ENCODE peak calls at places on chromosomes 13 and 19, in six cellular contexts. One of them, this sample, is unnamed.

GRCh38 chr19:4108767-4109625 is 14.9 kb downstream of the MAP2K2 start:
- DNase-seq in activated CD8-positive, alpha-beta memory T cell treated with anti-CD3 and anti-CD28 coated beads for 1 hour: peak
- DNase-seq in GM12865: peak
- DNase-seq in AML-193: peak
- DNase-seq in stimulated activated CD8-positive, alpha-beta memory T cell treated with anti-CD3 and anti-CD28 coated beads, Interleukin-7, amount 100 ng/mL, for 4 hours: peak
- DNase-seq in T-helper 9 cell: peak
- DNase-seq in this sample: no peak

GRCh38 chr13:76967031-76967430 is 18.7 kb downstream of the ACOD1 start:
- DNase-seq in activated CD8-positive, alpha-beta memory T cell treated with anti-CD3 and anti-CD28 coated beads for 1 hour: no peak
- DNase-seq in GM12865: no peak
- DNase-seq in AML-193: no peak
- DNase-seq in stimulated activated CD8-positive, alpha-beta memory T cell treated with anti-CD3 and anti-CD28 coated beads, Interleukin-7, amount 100 ng/mL, for 4 hours: no peak
- DNase-seq in T-helper 9 cell: no peak
- DNase-seq in this sample: no peak

GRCh38 chr19:8484331-8484894 is 18.0 kb downstream of the PRAM1 start:
- DNase-seq in activated CD8-positive, alpha-beta memory T cell treated with anti-CD3 and anti-CD28 coated beads for 1 hour: no peak
- DNase-seq in GM12865: no peak
- DNase-seq in AML-193: no peak
- DNase-seq in stimulated activated CD8-positive, alpha-beta memory T cell treated with anti-CD3 and anti-CD28 coated beads, Interleukin-7, amount 100 ng/mL, for 4 hours: no peak
- DNase-seq in T-helper 9 cell: no peak
- DNase-seq in this sample: no peak

GRCh38 chr13:97122381-97122996 is 99.6 kb upstream of the MBNL2 start:
- DNase-seq in activated CD8-positive, alpha-beta memory T cell treated with anti-CD3 and anti-CD28 coated beads for 1 hour: no peak
- DNase-seq in GM12865: no peak
- DNase-seq in AML-193: no peak
- DNase-seq in stimulated activated CD8-positive, alpha-beta memory T cell treated with anti-CD3 and anti-CD28 coated beads, Interleukin-7, amount 100 ng/mL, for 4 hours: no peak
- DNase-seq in T-helper 9 cell: no peak
- DNase-seq in this sample: no peak

GRCh38 chr13:99811067-99811715 is 160.4 kb downstream of the ZIC5 start:
- DNase-seq in activated CD8-positive, alpha-beta memory T cell treated with anti-CD3 and anti-CD28 coated beads for 1 hour: no peak
- DNase-seq in GM12865: no peak
- DNase-seq in AML-193: no peak
- DNase-seq in stimulated activated CD8-positive, alpha-beta memory T cell treated with anti-CD3 and anti-CD28 coated beads, Interleukin-7, amount 100 ng/mL, for 4 hours: no peak
- DNase-seq in T-helper 9 cell: no peak
- DNase-seq in this sample: no peak

GRCh38 chr19:30167976-30168635 is 204.1 kb upstream of the ZNF536 start:
- DNase-seq in activated CD8-positive, alpha-beta memory T cell treated with anti-CD3 and anti-CD28 coated beads for 1 hour: no peak
- DNase-seq in GM12865: no peak
- DNase-seq in AML-193: no peak
- DNase-seq in stimulated activated CD8-positive, alpha-beta memory T cell treated with anti-CD3 and anti-CD28 coated beads, Interleukin-7, amount 100 ng/mL, for 4 hours: no peak
- DNase-seq in T-helper 9 cell: no peak
- DNase-seq in this sample: no peak

GRCh38 chr13:42654760-42655159 is 80.8 kb downstream of the TNFSF11 start:
- DNase-seq in activated CD8-positive, alpha-beta memory T cell treated with anti-CD3 and anti-CD28 coated beads for 1 hour: no peak
- DNase-seq in GM12865: no peak
- DNase-seq in AML-193: no peak
- DNase-seq in stimulated activated CD8-positive, alpha-beta memory T cell treated with anti-CD3 and anti-CD28 coated beads, Interleukin-7, amount 100 ng/mL, for 4 hours: no peak
- DNase-seq in T-helper 9 cell: no peak
- DNase-seq in this sample: no peak

GRCh38 chr13:111505175-111505777 is 184.8 kb downstream of the TEX29 start:
- DNase-seq in activated CD8-positive, alpha-beta memory T cell treated with anti-CD3 and anti-CD28 coated beads for 1 hour: no peak
- DNase-seq in GM12865: no peak
- DNase-seq in AML-193: no peak
- DNase-seq in stimulated activated CD8-positive, alpha-beta memory T cell treated with anti-CD3 and anti-CD28 coated beads, Interleukin-7, amount 100 ng/mL, for 4 hours: no peak
- DNase-seq in T-helper 9 cell: no peak
- DNase-seq in this sample: peak

GRCh38 chr19:46009530-46010510 is 13.0 kb downstream of the PGLYRP1 start:
- DNase-seq in activated CD8-positive, alpha-beta memory T cell treated with anti-CD3 and anti-CD28 coated beads for 1 hour: peak
- DNase-seq in GM12865: peak
- DNase-seq in AML-193: peak
- DNase-seq in stimulated activated CD8-positive, alpha-beta memory T cell treated with anti-CD3 and anti-CD28 coated beads, Interleukin-7, amount 100 ng/mL, for 4 hours: peak
- DNase-seq in T-helper 9 cell: peak
- DNase-seq in this sample: peak

GRCh38 chr13:22161871-22162270 is 491.0 kb downstream of the FGF9 start:
- DNase-seq in activated CD8-positive, alpha-beta memory T cell treated with anti-CD3 and anti-CD28 coated beads for 1 hour: no peak
- DNase-seq in GM12865: peak
- DNase-seq in AML-193: no peak
- DNase-seq in stimulated activated CD8-positive, alpha-beta memory T cell treated with anti-CD3 and anti-CD28 coated beads, Interleukin-7, amount 100 ng/mL, for 4 hours: no peak
- DNase-seq in T-helper 9 cell: no peak
- DNase-seq in this sample: no peak

GRCh38 chr19:37691881-37692504 is 27.6 kb downstream of the ZNF607 start:
- DNase-seq in activated CD8-positive, alpha-beta memory T cell treated with anti-CD3 and anti-CD28 coated beads for 1 hour: peak
- DNase-seq in GM12865: peak
- DNase-seq in AML-193: peak
- DNase-seq in stimulated activated CD8-positive, alpha-beta memory T cell treated with anti-CD3 and anti-CD28 coated beads, Interleukin-7, amount 100 ng/mL, for 4 hours: peak
- DNase-seq in T-helper 9 cell: peak
- DNase-seq in this sample: peak

GRCh38 chr13:66014757-66015156 is 1215.4 kb downstream of the PCDH9 start:
- DNase-seq in activated CD8-positive, alpha-beta memory T cell treated with anti-CD3 and anti-CD28 coated beads for 1 hour: no peak
- DNase-seq in GM12865: no peak
- DNase-seq in AML-193: no peak
- DNase-seq in stimulated activated CD8-positive, alpha-beta memory T cell treated with anti-CD3 and anti-CD28 coated beads, Interleukin-7, amount 100 ng/mL, for 4 hours: no peak
- DNase-seq in T-helper 9 cell: no peak
- DNase-seq in this sample: no peak

GRCh38 chr13:79581870-79582315 is 100.9 kb downstream of the NDFIP2 start:
- DNase-seq in activated CD8-positive, alpha-beta memory T cell treated with anti-CD3 and anti-CD28 coated beads for 1 hour: no peak
- DNase-seq in GM12865: no peak
- DNase-seq in AML-193: no peak
- DNase-seq in stimulated activated CD8-positive, alpha-beta memory T cell treated with anti-CD3 and anti-CD28 coated beads, Interleukin-7, amount 100 ng/mL, for 4 hours: no peak
- DNase-seq in T-helper 9 cell: no peak
- DNase-seq in this sample: peak

GRCh38 chr13:112067871-112068305 is 939 bp downstream of the SOX1 start:
- DNase-seq in activated CD8-positive, alpha-beta memory T cell treated with anti-CD3 and anti-CD28 coated beads for 1 hour: no peak
- DNase-seq in GM12865: no peak
- DNase-seq in AML-193: no peak
- DNase-seq in stimulated activated CD8-positive, alpha-beta memory T cell treated with anti-CD3 and anti-CD28 coated beads, Interleukin-7, amount 100 ng/mL, for 4 hours: no peak
- DNase-seq in T-helper 9 cell: no peak
- DNase-seq in this sample: no peak

GRCh38 chr19:1911098-1911497 is 5.9 kb downstream of the ADAT3 start:
- DNase-seq in activated CD8-positive, alpha-beta memory T cell treated with anti-CD3 and anti-CD28 coated beads for 1 hour: no peak
- DNase-seq in GM12865: no peak
- DNase-seq in AML-193: no peak
- DNase-seq in stimulated activated CD8-positive, alpha-beta memory T cell treated with anti-CD3 and anti-CD28 coated beads, Interleukin-7, amount 100 ng/mL, for 4 hours: no peak
- DNase-seq in T-helper 9 cell: no peak
- DNase-seq in this sample: no peak

GRCh38 chr19:17473041-17473440 is 2.7 kb downstream of the SLC27A1 start:
- DNase-seq in activated CD8-positive, alpha-beta memory T cell treated with anti-CD3 and anti-CD28 coated beads for 1 hour: no peak
- DNase-seq in GM12865: peak
- DNase-seq in AML-193: peak
- DNase-seq in stimulated activated CD8-positive, alpha-beta memory T cell treated with anti-CD3 and anti-CD28 coated beads, Interleukin-7, amount 100 ng/mL, for 4 hours: no peak
- DNase-seq in T-helper 9 cell: no peak
- DNase-seq in this sample: peak

GRCh38 chr13:99467764-99468163 is 33.5 kb upstream of the TM9SF2 start:
- DNase-seq in activated CD8-positive, alpha-beta memory T cell treated with anti-CD3 and anti-CD28 coated beads for 1 hour: no peak
- DNase-seq in GM12865: no peak
- DNase-seq in AML-193: no peak
- DNase-seq in stimulated activated CD8-positive, alpha-beta memory T cell treated with anti-CD3 and anti-CD28 coated beads, Interleukin-7, amount 100 ng/mL, for 4 hours: no peak
- DNase-seq in T-helper 9 cell: no peak
- DNase-seq in this sample: no peak

GRCh38 chr19:16330811-16331690 is 6.4 kb downstream of the KLF2 start:
- DNase-seq in activated CD8-positive, alpha-beta memory T cell treated with anti-CD3 and anti-CD28 coated beads for 1 hour: no peak
- DNase-seq in GM12865: no peak
- DNase-seq in AML-193: no peak
- DNase-seq in stimulated activated CD8-positive, alpha-beta memory T cell treated with anti-CD3 and anti-CD28 coated beads, Interleukin-7, amount 100 ng/mL, for 4 hours: no peak
- DNase-seq in T-helper 9 cell: no peak
- DNase-seq in this sample: no peak

GRCh38 chr13:113904411-113904810 is 40.5 kb upstream of the GAS6 start:
- DNase-seq in activated CD8-positive, alpha-beta memory T cell treated with anti-CD3 and anti-CD28 coated beads for 1 hour: no peak
- DNase-seq in GM12865: peak
- DNase-seq in AML-193: no peak
- DNase-seq in stimulated activated CD8-positive, alpha-beta memory T cell treated with anti-CD3 and anti-CD28 coated beads, Interleukin-7, amount 100 ng/mL, for 4 hours: no peak
- DNase-seq in T-helper 9 cell: peak
- DNase-seq in this sample: peak

GRCh38 chr19:32029235-32029634 is 316.2 kb upstream of the ZNF507 start:
- DNase-seq in activated CD8-positive, alpha-beta memory T cell treated with anti-CD3 and anti-CD28 coated beads for 1 hour: no peak
- DNase-seq in GM12865: no peak
- DNase-seq in AML-193: no peak
- DNase-seq in stimulated activated CD8-positive, alpha-beta memory T cell treated with anti-CD3 and anti-CD28 coated beads, Interleukin-7, amount 100 ng/mL, for 4 hours: no peak
- DNase-seq in T-helper 9 cell: no peak
- DNase-seq in this sample: no peak

GRCh38 chr19:34731019-34731829 is 2.8 kb upstream of the ZNF181 start:
- DNase-seq in activated CD8-positive, alpha-beta memory T cell treated with anti-CD3 and anti-CD28 coated beads for 1 hour: no peak
- DNase-seq in GM12865: no peak
- DNase-seq in AML-193: no peak
- DNase-seq in stimulated activated CD8-positive, alpha-beta memory T cell treated with anti-CD3 and anti-CD28 coated beads, Interleukin-7, amount 100 ng/mL, for 4 hours: no peak
- DNase-seq in T-helper 9 cell: no peak
- DNase-seq in this sample: no peak

GRCh38 chr19:47124937-47125668 is 5.5 kb upstream of the SAE1 start:
- DNase-seq in activated CD8-positive, alpha-beta memory T cell treated with anti-CD3 and anti-CD28 coated beads for 1 hour: no peak
- DNase-seq in GM12865: peak
- DNase-seq in AML-193: peak
- DNase-seq in stimulated activated CD8-positive, alpha-beta memory T cell treated with anti-CD3 and anti-CD28 coated beads, Interleukin-7, amount 100 ng/mL, for 4 hours: no peak
- DNase-seq in T-helper 9 cell: no peak
- DNase-seq in this sample: peak

GRCh38 chr19:49469828-49470614 is 4.0 kb upstream of the FLT3LG start:
- DNase-seq in activated CD8-positive, alpha-beta memory T cell treated with anti-CD3 and anti-CD28 coated beads for 1 hour: peak
- DNase-seq in GM12865: peak
- DNase-seq in AML-193: no peak
- DNase-seq in stimulated activated CD8-positive, alpha-beta memory T cell treated with anti-CD3 and anti-CD28 coated beads, Interleukin-7, amount 100 ng/mL, for 4 hours: peak
- DNase-seq in T-helper 9 cell: peak
- DNase-seq in this sample: no peak

GRCh38 chr13:60047943-60048342 is 115.8 kb downstream of the DIAPH3 start:
- DNase-seq in activated CD8-positive, alpha-beta memory T cell treated with anti-CD3 and anti-CD28 coated beads for 1 hour: no peak
- DNase-seq in GM12865: no peak
- DNase-seq in AML-193: no peak
- DNase-seq in stimulated activated CD8-positive, alpha-beta memory T cell treated with anti-CD3 and anti-CD28 coated beads, Interleukin-7, amount 100 ng/mL, for 4 hours: no peak
- DNase-seq in T-helper 9 cell: no peak
- DNase-seq in this sample: no peak

GRCh38 chr19:28296506-28296905 is 916.4 kb downstream of the UQCRFS1 start:
- DNase-seq in activated CD8-positive, alpha-beta memory T cell treated with anti-CD3 and anti-CD28 coated beads for 1 hour: no peak
- DNase-seq in GM12865: no peak
- DNase-seq in AML-193: no peak
- DNase-seq in stimulated activated CD8-positive, alpha-beta memory T cell treated with anti-CD3 and anti-CD28 coated beads, Interleukin-7, amount 100 ng/mL, for 4 hours: no peak
- DNase-seq in T-helper 9 cell: no peak
- DNase-seq in this sample: no peak

GRCh38 chr13:74270018-74270417 is 135.8 kb upstream of the KLF12 start:
- DNase-seq in activated CD8-positive, alpha-beta memory T cell treated with anti-CD3 and anti-CD28 coated beads for 1 hour: no peak
- DNase-seq in GM12865: no peak
- DNase-seq in AML-193: no peak
- DNase-seq in stimulated activated CD8-positive, alpha-beta memory T cell treated with anti-CD3 and anti-CD28 coated beads, Interleukin-7, amount 100 ng/mL, for 4 hours: no peak
- DNase-seq in T-helper 9 cell: no peak
- DNase-seq in this sample: no peak

GRCh38 chr13:64912141-64912540 is 2318.0 kb downstream of the PCDH9 start:
- DNase-seq in activated CD8-positive, alpha-beta memory T cell treated with anti-CD3 and anti-CD28 coated beads for 1 hour: no peak
- DNase-seq in GM12865: no peak
- DNase-seq in AML-193: no peak
- DNase-seq in stimulated activated CD8-positive, alpha-beta memory T cell treated with anti-CD3 and anti-CD28 coated beads, Interleukin-7, amount 100 ng/mL, for 4 hours: no peak
- DNase-seq in T-helper 9 cell: no peak
- DNase-seq in this sample: no peak

GRCh38 chr13:28819046-28819747 is 942 bp upstream of the MTUS2 start:
- DNase-seq in activated CD8-positive, alpha-beta memory T cell treated with anti-CD3 and anti-CD28 coated beads for 1 hour: no peak
- DNase-seq in GM12865: no peak
- DNase-seq in AML-193: no peak
- DNase-seq in stimulated activated CD8-positive, alpha-beta memory T cell treated with anti-CD3 and anti-CD28 coated beads, Interleukin-7, amount 100 ng/mL, for 4 hours: no peak
- DNase-seq in T-helper 9 cell: no peak
- DNase-seq in this sample: peak

GRCh38 chr19:16778796-16779411 is 50.3 kb upstream of the SIN3B start:
- DNase-seq in activated CD8-positive, alpha-beta memory T cell treated with anti-CD3 and anti-CD28 coated beads for 1 hour: peak
- DNase-seq in GM12865: peak
- DNase-seq in AML-193: peak
- DNase-seq in stimulated activated CD8-positive, alpha-beta memory T cell treated with anti-CD3 and anti-CD28 coated beads, Interleukin-7, amount 100 ng/mL, for 4 hours: peak
- DNase-seq in T-helper 9 cell: peak
- DNase-seq in this sample: peak

GRCh38 chr19:6672693-6673290 is 2.8 kb upstream of the TNFSF14 start:
- DNase-seq in activated CD8-positive, alpha-beta memory T cell treated with anti-CD3 and anti-CD28 coated beads for 1 hour: no peak
- DNase-seq in GM12865: no peak
- DNase-seq in AML-193: no peak
- DNase-seq in stimulated activated CD8-positive, alpha-beta memory T cell treated with anti-CD3 and anti-CD28 coated beads, Interleukin-7, amount 100 ng/mL, for 4 hours: no peak
- DNase-seq in T-helper 9 cell: no peak
- DNase-seq in this sample: no peak

GRCh38 chr19:17089238-17089637 is 13.7 kb downstream of the MYO9B start:
- DNase-seq in activated CD8-positive, alpha-beta memory T cell treated with anti-CD3 and anti-CD28 coated beads for 1 hour: no peak
- DNase-seq in GM12865: no peak
- DNase-seq in AML-193: no peak
- DNase-seq in stimulated activated CD8-positive, alpha-beta memory T cell treated with anti-CD3 and anti-CD28 coated beads, Interleukin-7, amount 100 ng/mL, for 4 hours: no peak
- DNase-seq in T-helper 9 cell: no peak
- DNase-seq in this sample: peak

GRCh38 chr19:38658462-38659306 is 11.2 kb downstream of the ACTN4 start:
- DNase-seq in activated CD8-positive, alpha-beta memory T cell treated with anti-CD3 and anti-CD28 coated beads for 1 hour: no peak
- DNase-seq in GM12865: no peak
- DNase-seq in AML-193: no peak
- DNase-seq in stimulated activated CD8-positive, alpha-beta memory T cell treated with anti-CD3 and anti-CD28 coated beads, Interleukin-7, amount 100 ng/mL, for 4 hours: no peak
- DNase-seq in T-helper 9 cell: no peak
- DNase-seq in this sample: peak

GRCh38 chr19:56637976-56638555 is 4.9 kb upstream of the SMIM17 start:
- DNase-seq in activated CD8-positive, alpha-beta memory T cell treated with anti-CD3 and anti-CD28 coated beads for 1 hour: no peak
- DNase-seq in GM12865: peak
- DNase-seq in AML-193: peak
- DNase-seq in stimulated activated CD8-positive, alpha-beta memory T cell treated with anti-CD3 and anti-CD28 coated beads, Interleukin-7, amount 100 ng/mL, for 4 hours: no peak
- DNase-seq in T-helper 9 cell: no peak
- DNase-seq in this sample: peak

GRCh38 chr19:16828990-16829821 is at the start of gene SIN3B:
- DNase-seq in activated CD8-positive, alpha-beta memory T cell treated with anti-CD3 and anti-CD28 coated beads for 1 hour: peak
- DNase-seq in GM12865: peak
- DNase-seq in AML-193: peak
- DNase-seq in stimulated activated CD8-positive, alpha-beta memory T cell treated with anti-CD3 and anti-CD28 coated beads, Interleukin-7, amount 100 ng/mL, for 4 hours: peak
- DNase-seq in T-helper 9 cell: peak
- DNase-seq in this sample: peak

GRCh38 chr13:25384747-25385270 is 13.0 kb downstream of the ATP8A2 start:
- DNase-seq in activated CD8-positive, alpha-beta memory T cell treated with anti-CD3 and anti-CD28 coated beads for 1 hour: no peak
- DNase-seq in GM12865: no peak
- DNase-seq in AML-193: no peak
- DNase-seq in stimulated activated CD8-positive, alpha-beta memory T cell treated with anti-CD3 and anti-CD28 coated beads, Interleukin-7, amount 100 ng/mL, for 4 hours: no peak
- DNase-seq in T-helper 9 cell: no peak
- DNase-seq in this sample: no peak

GRCh38 chr19:54817670-54818536 is 1.6 kb downstream of the KIR3DL1 start:
- DNase-seq in activated CD8-positive, alpha-beta memory T cell treated with anti-CD3 and anti-CD28 coated beads for 1 hour: no peak
- DNase-seq in GM12865: no peak
- DNase-seq in AML-193: no peak
- DNase-seq in stimulated activated CD8-positive, alpha-beta memory T cell treated with anti-CD3 and anti-CD28 coated beads, Interleukin-7, amount 100 ng/mL, for 4 hours: no peak
- DNase-seq in T-helper 9 cell: no peak
- DNase-seq in this sample: no peak